ENCODE peak calls at places on chromosomes 2 and 18, in four cellular contexts. O is stimulated activated naive B cell treated with anti-CD40 and anti-IgM and Interleukin-4, amounts not matched to agents 10 μg/mL and 1 μg/mL and 100 μg/mL, for 72 hours; D is thoracic aorta; E is IMR-90. V is an unnamed sample.

GRCh38 chr18:46591821-46592391 is 65.1 kb downstream of the LOXHD1 start:
- DNase-seq in O (no peak), D (no peak), E (no peak), V (no peak)

GRCh38 chr2:1593371-1594205 is 150.7 kb downstream of the PXDN start:
- DNase-seq in O (no peak), D (no peak), E (peak), V (peak)

GRCh38 chr2:237319887-237320286 is 94.1 kb downstream of the COL6A3 start:
- DNase-seq in O (no peak), D (no peak), E (no peak), V (no peak)

GRCh38 chr2:18814387-18814786 is 225.0 kb upstream of the NT5C1B start:
- DNase-seq in O (no peak), D (no peak), E (peak), V (peak)

GRCh38 chr2:7801212-7801611 is 880.6 kb upstream of the ID2 start:
- DNase-seq in O (no peak), D (no peak), E (no peak), V (no peak)

GRCh38 chr2:142642654-142643053 is 234.8 kb upstream of the KYNU start:
- DNase-seq in O (no peak), D (no peak), E (no peak), V (no peak)

GRCh38 chr18:73908323-73908722 is 239.3 kb downstream of the FBXO15 start:
- DNase-seq in O (no peak), D (no peak), E (peak), V (peak)

GRCh38 chr2:149815946-149816345 is 228.4 kb upstream of the MMADHC start:
- DNase-seq in O (no peak), D (no peak), E (no peak), V (no peak)

GRCh38 chr2:100554788-100555407 is 7.9 kb upstream of the PDCL3 start:
- DNase-seq in O (no peak), D (no peak), E (no peak), V (no peak)

GRCh38 chr2:135246856-135247255 is 194.8 kb downstream of the RAB3GAP1 start:
- DNase-seq in O (no peak), D (no peak), E (no peak), V (no peak)

GRCh38 chr18:3468833-3469232 is 18.9 kb downstream of the TGIF1 start:
- DNase-seq in O (no peak), D (no peak), E (no peak), V (no peak)

GRCh38 chr2:176555112-176555511 is 285.9 kb downstream of the MTX2 start:
- DNase-seq in O (no peak), D (no peak), E (no peak), V (no peak)

GRCh38 chr2:62469114-62469513 is 36.9 kb downstream of the TMEM17 start:
- DNase-seq in O (no peak), D (no peak), E (no peak), V (no peak)

GRCh38 chr18:36629095-36629604 is 199.7 kb downstream of the TPGS2 start:
- DNase-seq in O (no peak), D (no peak), E (no peak), V (no peak)

GRCh38 chr2:215489288-215489848 is 53.5 kb upstream of the FN1 start:
- DNase-seq in O (no peak), D (no peak), E (no peak), V (no peak)

GRCh38 chr2:84393829-84394228 is 65.3 kb downstream of the SUCLG1 start:
- DNase-seq in O (no peak), D (no peak), E (peak), V (peak)

GRCh38 chr2:9152975-9153402 is 53.6 kb upstream of the ASAP2 start:
- DNase-seq in O (no peak), D (no peak), E (no peak), V (peak)

GRCh38 chr2:165857881-165858280 is 63.8 kb upstream of the GALNT3 start:
- DNase-seq in O (no peak), D (no peak), E (peak), V (no peak)